ENCODE peak calls at places on chromosomes 7 and 10, in ten cellular contexts. W is CD8-positive, alpha-beta T cell; O is stimulated activated CD4-positive, alpha-beta T cell treated with anti-CD3 and anti-CD28 coated beads, Interleukin-4, amount 100 ng/mL, for 4 hours; V is KBM-7; U is activated CD4-positive, alpha-beta T cell treated with anti-CD3 and anti-CD28 coated beads for 48 hours; K is HuH-7; G is foreskin fibroblast; X is Right ventricle myocardium superior; R is naive B cell; J is activated T-helper 1 cell treated with Interleukin-2 at 50 U/mL for 16 hours. E is an unnamed sample.

GRCh38 chr7:2452074-2452507 is 24.1 kb downstream of the GRIFIN start:
- DNase-seq in R (peak), G (no peak), O (no peak), K (peak), X (no peak), V (no peak), W (no peak), J (no peak), U (peak), E (no peak)

GRCh38 chr7:118186491-118186890 is 2.5 kb downstream of the LSM8 start:
- DNase-seq in W (no peak), U (no peak), X (no peak), R (no peak), V (no peak), O (no peak), G (peak), K (no peak), J (no peak), E (no peak)

GRCh38 chr7:15950299-15950698 is 263.8 kb upstream of the MEOX2 start:
- DNase-seq in U (no peak), J (no peak), X (no peak), W (no peak), V (no peak), R (no peak), G (no peak), K (no peak), O (no peak), E (no peak)

GRCh38 chr10:102402512-102402896 is 7.0 kb downstream of the NFKB2 start:
- DNase-seq in O (no peak), R (no peak), X (no peak), G (no peak), W (no peak), V (no peak), J (no peak), K (no peak), U (no peak), E (no peak)

GRCh38 chr7:79453266-79453557 is 255 bp downstream of the MAGI2 start:
- DNase-seq in O (no peak), V (no peak), R (no peak), U (no peak), K (no peak), X (no peak), G (no peak), J (no peak), W (no peak), E (no peak)

GRCh38 chr7:135274495-135275268 is 41.0 kb downstream of the STRA8 start:
- DNase-seq in V (peak), O (peak), J (peak), W (peak), G (peak), U (peak), R (peak), X (peak), K (peak), E (peak)

GRCh38 chr7:5647816-5648215 is 133.6 kb downstream of the RNF216 start:
- DNase-seq in W (no peak), R (no peak), O (no peak), X (no peak), V (no peak), K (no peak), U (no peak), J (no peak), G (no peak), E (no peak)

GRCh38 chr7:147443942-147444341 is 1146.6 kb upstream of the C7orf33 start:
- DNase-seq in O (no peak), K (no peak), X (no peak), U (no peak), W (no peak), R (no peak), V (no peak), J (no peak), G (no peak), E (no peak)

GRCh38 chr10:88754272-88754671 is 5.5 kb upstream of the LIPN start:
- DNase-seq in O (no peak), K (no peak), U (no peak), V (no peak), R (no peak), G (peak), J (no peak), X (no peak), W (no peak), E (no peak)

GRCh38 chr10:1400129-1400865 is 337.0 kb downstream of the ADARB2 start:
- DNase-seq in G (no peak), J (no peak), R (no peak), W (no peak), K (no peak), O (no peak), V (no peak), X (no peak), U (no peak), E (no peak)

GRCh38 chr10:77279207-77279606 is 358.4 kb downstream of the KCNMA1 start:
- DNase-seq in X (no peak), U (peak), W (no peak), J (no peak), G (peak), V (no peak), K (no peak), R (no peak), O (no peak), E (no peak)

GRCh38 chr7:30865821-30866220 is 45.8 kb upstream of the AQP1 start:
- DNase-seq in V (no peak), O (no peak), X (no peak), U (no peak), J (no peak), W (no peak), R (no peak), K (no peak), G (no peak), E (no peak)

GRCh38 chr7:75795831-75796285 is 17.7 kb downstream of the CCL24 start:
- DNase-seq in W (no peak), O (no peak), J (no peak), K (no peak), X (peak), U (no peak), V (peak), R (no peak), G (peak), E (no peak)

GRCh38 chr7:16668049-16668858 is 22.3 kb downstream of the BZW2 start:
- DNase-seq in R (no peak), O (no peak), J (no peak), U (no peak), K (peak), W (no peak), X (peak), V (peak), G (peak), E (no peak)

GRCh38 chr10:13681095-13681494 is 94.3 kb downstream of the PRPF18 start:
- DNase-seq in U (no peak), V (no peak), R (no peak), X (no peak), O (no peak), K (peak), J (no peak), W (no peak), G (no peak), E (no peak)

GRCh38 chr7:55200441-55200840 is 164.7 kb upstream of the LANCL2 start:
- DNase-seq in G (no peak), W (no peak), R (no peak), X (no peak), J (no peak), O (no peak), U (no peak), V (no peak), K (no peak), E (no peak)

GRCh38 chr10:69867699-69868558 is 66.2 kb downstream of the COL13A1 start:
- DNase-seq in G (no peak), X (no peak), O (no peak), W (no peak), R (no peak), U (no peak), V (no peak), K (no peak), J (no peak), E (no peak)

GRCh38 chr7:22952306-22953011 is 61.5 kb downstream of the HYCC1 start:
- DNase-seq in O (no peak), W (no peak), V (no peak), J (no peak), X (no peak), R (no peak), U (no peak), K (no peak), G (no peak), E (no peak)

E was measured in CD8-positive, alpha-beta memory T cell.